ENCODE peak calls at places on chromosomes 13 and 19, in six cellular contexts. G is HCT116, R is BE2C, F is thoracic aorta, Q is tibial artery, L is breast epithelium. A is an unnamed sample.
A peak's percentile ranks its signal among the peaks of the same experiment; 100 is the strongest.

GRCh38 chr13:44112700-44113329 is 233.1 kb downstream of the LACC1 start:
- DNase-seq in G (no peak), R (no peak), F (no peak), Q (no peak), L (no peak), A (no peak)

GRCh38 chr13:34587586-34587985 is 354.5 kb upstream of the NBEA start:
- DNase-seq in G (no peak), R (no peak), F (no peak), Q (no peak), L (no peak), A (no peak)

GRCh38 chr13:105442941-105443340 is 1092.5 kb downstream of the EFNB2 start:
- DNase-seq in G (peak; percentile 87), R (no peak), F (no peak), Q (no peak), L (no peak), A (no peak)

GRCh38 chr19:15464394-15465385 is at the start of gene RASAL3:
- DNase-seq in G (no peak), R (no peak), F (no peak), Q (no peak), L (no peak), A (no peak)

GRCh38 chr13:41608779-41609178 is 151.4 kb downstream of the RGCC start:
- DNase-seq in G (no peak), R (no peak), F (no peak), Q (no peak), L (no peak), A (no peak)

GRCh38 chr13:111552891-111553637 is 232.6 kb downstream of the TEX29 start:
- DNase-seq in G (no peak), R (no peak), F (no peak), Q (no peak), L (no peak), A (no peak)

GRCh38 chr19:7742575-7742974 is 4.8 kb downstream of the CD209 start:
- DNase-seq in G (no peak), R (no peak), F (no peak), Q (no peak), L (no peak), A (no peak)

GRCh38 chr19:17541184-17541759 is 14.2 kb upstream of the COLGALT1 start:
- DNase-seq in G (no peak), R (no peak), F (no peak), Q (no peak), L (no peak), A (no peak)

GRCh38 chr19:32318884-32319520 is 26.4 kb upstream of the ZNF507 start:
- DNase-seq in G (peak; percentile 8), R (no peak), F (no peak), Q (no peak), L (no peak), A (no peak)

GRCh38 chr13:52651880-52652169 is 811 bp upstream of the SUGT1 start:
- DNase-seq in G (no peak), R (no peak), F (no peak), Q (no peak), L (no peak), A (no peak)

GRCh38 chr19:55686311-55687050 is 11.5 kb downstream of the EPN1 start:
- DNase-seq in G (no peak), R (no peak), F (no peak), Q (no peak), L (no peak), A (no peak)

GRCh38 chr13:95298971-95299627 is 2.2 kb downstream of the ABCC4 start:
- DNase-seq in G (peak; percentile 36), R (no peak), F (no peak), Q (no peak), L (no peak), A (no peak)

GRCh38 chr19:16566161-16566560 is 6.1 kb downstream of the SLC35E1 start:
- DNase-seq in G (no peak), R (no peak), F (no peak), Q (no peak), L (no peak), A (no peak)

GRCh38 chr19:4694211-4694987 is 24.3 kb upstream of the MYDGF start:
- DNase-seq in G (peak; percentile 93), R (peak; percentile 44), F (no peak), Q (no peak), L (peak; percentile 93), A (peak; percentile 66)

GRCh38 chr13:99151516-99151915 is 49.1 kb upstream of the UBAC2 start:
- DNase-seq in G (peak; percentile 23), R (no peak), F (no peak), Q (no peak), L (no peak), A (no peak)

GRCh38 chr19:50580240-50580639 is 12.0 kb upstream of the LRRC4B start:
- DNase-seq in G (no peak), R (no peak), F (no peak), Q (no peak), L (no peak), A (no peak)

GRCh38 chr19:2555422-2556220 is 79.7 kb downstream of the GADD45B start:
- DNase-seq in G (no peak), R (no peak), F (no peak), Q (peak; percentile 59), L (no peak), A (no peak)

GRCh38 chr19:2551864-2552185 is 75.9 kb downstream of the GADD45B start:
- DNase-seq in G (no peak), R (no peak), F (no peak), Q (no peak), L (no peak), A (no peak)

GRCh38 chr19:2554856-2555255 is 78.9 kb downstream of the GADD45B start:
- DNase-seq in G (peak; percentile 56), R (no peak), F (no peak), Q (peak; percentile 70), L (no peak), A (no peak)

GRCh38 chr19:2552859-2553258 is 76.9 kb downstream of the GADD45B start:
- DNase-seq in G (no peak), R (no peak), F (no peak), Q (no peak), L (no peak), A (no peak)

GRCh38 chr19:2553510-2553909 is 77.6 kb downstream of the GADD45B start:
- DNase-seq in G (no peak), R (no peak), F (no peak), Q (no peak), L (no peak), A (no peak)
- H3K4me1 ChIP-seq in G (peaks cover 28% of the 10 kb centered on the region), R (no peaks in the 10 kb centered on the region), F (peaks cover 15% of the 10 kb centered on the region), Q (peaks cover 5% of the 10 kb centered on the region), L (no peaks in the 10 kb centered on the region), A (peaks cover 28% of the 10 kb centered on the region)

GRCh38 chr19:21843081-21843480 is 7.1 kb upstream of the ZNF43 start:
- DNase-seq in G (no peak), R (no peak), F (no peak), Q (no peak), L (no peak), A (no peak)
- H3K36me3 ChIP-seq in G (no peaks in the 10 kb centered on the region), R (peaks cover 80% of the 10 kb centered on the region), F (peaks cover 17% of the 10 kb centered on the region), Q (peaks cover 37% of the 10 kb centered on the region), L (no peaks in the 10 kb centered on the region), A (peaks cover 15% of the 10 kb centered on the region)

DNA sequence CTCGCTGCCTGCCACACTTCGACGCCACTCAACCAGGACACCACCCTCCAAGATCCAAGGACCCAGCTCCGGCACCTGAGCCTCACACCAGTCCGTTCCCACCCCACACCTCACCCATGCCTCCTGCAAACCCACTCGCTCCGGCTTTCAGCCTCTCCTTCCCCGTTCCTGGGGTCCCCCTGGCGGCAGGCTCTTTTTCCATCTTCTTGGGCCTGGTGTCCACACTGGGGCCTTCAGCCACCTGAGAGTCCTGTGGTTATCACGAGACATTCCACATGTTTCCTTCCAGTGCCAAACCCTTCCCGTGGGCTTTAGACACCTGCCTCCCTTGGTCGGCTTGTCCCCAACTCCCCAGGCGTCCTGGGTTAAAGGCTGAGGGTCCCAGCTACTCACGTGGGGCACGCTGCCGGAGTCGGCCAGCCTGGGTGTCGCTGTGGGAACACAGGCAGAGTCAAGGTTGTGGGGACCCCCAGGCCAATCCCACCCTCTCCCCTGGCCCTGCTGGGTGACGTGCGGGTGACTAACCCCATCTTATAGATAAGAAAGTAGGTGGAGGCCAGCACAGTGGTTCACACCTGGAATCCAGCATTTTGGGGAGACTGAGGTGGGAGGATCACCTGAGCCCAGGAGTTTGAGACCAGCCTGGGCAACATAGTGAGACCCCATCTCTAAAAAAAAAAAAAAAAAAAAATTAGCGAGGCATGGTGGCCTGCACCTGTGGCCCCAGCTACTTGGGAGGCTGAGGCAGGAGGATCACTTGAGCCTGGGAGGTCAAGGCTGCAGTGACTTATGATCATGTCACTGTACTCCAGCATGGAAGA is 2.0 kb downstream of the JSRP1 start:
- DNase-seq in G (no peak), R (no peak), F (no peak), Q (no peak), L (no peak), A (no peak)
- H3K4me1 ChIP-seq in G (no peaks in the 10 kb centered on the region), R (no peaks in the 10 kb centered on the region), F (peaks cover 39% of the 10 kb centered on the region), Q (peaks cover 34% of the 10 kb centered on the region), L (peaks cover 6% of the 10 kb centered on the region), A (peaks cover 8% of the 10 kb centered on the region)

DNA sequence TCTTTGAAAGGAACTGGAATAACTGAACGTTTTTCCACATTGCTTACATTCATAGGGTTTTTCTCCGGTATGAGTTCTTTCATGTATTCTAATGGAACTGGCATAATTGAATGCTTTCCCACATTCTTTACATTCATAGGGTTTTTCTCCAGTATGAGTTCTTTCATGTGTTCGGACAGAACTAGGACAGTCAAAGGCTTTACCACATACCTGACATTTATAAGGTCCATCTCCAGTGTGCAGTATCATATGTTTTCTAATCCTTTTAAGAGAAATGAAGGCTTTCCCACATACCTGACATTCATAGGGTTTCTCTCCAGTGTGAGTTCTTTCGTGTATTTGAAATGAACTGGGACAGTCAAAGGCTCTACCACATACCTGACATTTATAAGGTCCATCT is 24.7 kb downstream of the ZNF564 start:
- DNase-seq in G (no peak), R (no peak), F (no peak), Q (no peak), L (no peak), A (no peak)
- H3K36me3 ChIP-seq in G (peaks cover 27% of the 10 kb centered on the region), R (peaks cover 37% of the 10 kb centered on the region), F (peaks cover 64% of the 10 kb centered on the region), Q (peaks cover 89% of the 10 kb centered on the region), L (peaks cover 24% of the 10 kb centered on the region), A (peaks cover 64% of the 10 kb centered on the region)

GRCh38 chr19:39953915-39954314 is 17.1 kb upstream of the PSMC4 start:
- DNase-seq in G (no peak), R (no peak), F (no peak), Q (no peak), L (no peak), A (no peak)
- H3K4me1 ChIP-seq in G (no peaks in the 10 kb centered on the region), R (no peaks in the 10 kb centered on the region), F (no peaks in the 10 kb centered on the region), Q (no peaks in the 10 kb centered on the region), L (no peaks in the 10 kb centered on the region), A (no peaks in the 10 kb centered on the region)

GRCh38 chr19:42293539-42293938 is 8.4 kb upstream of the PRR19 start:
- DNase-seq in G (no peak), R (no peak), F (no peak), Q (no peak), L (no peak), A (no peak)
- H3K36me3 ChIP-seq in G (peaks cover 16% of the 10 kb centered on the region), R (peaks cover 69% of the 10 kb centered on the region), F (peaks cover 57% of the 10 kb centered on the region), Q (peaks cover 66% of the 10 kb centered on the region), L (no peaks in the 10 kb centered on the region), A (peaks cover 48% of the 10 kb centered on the region)

DNA sequence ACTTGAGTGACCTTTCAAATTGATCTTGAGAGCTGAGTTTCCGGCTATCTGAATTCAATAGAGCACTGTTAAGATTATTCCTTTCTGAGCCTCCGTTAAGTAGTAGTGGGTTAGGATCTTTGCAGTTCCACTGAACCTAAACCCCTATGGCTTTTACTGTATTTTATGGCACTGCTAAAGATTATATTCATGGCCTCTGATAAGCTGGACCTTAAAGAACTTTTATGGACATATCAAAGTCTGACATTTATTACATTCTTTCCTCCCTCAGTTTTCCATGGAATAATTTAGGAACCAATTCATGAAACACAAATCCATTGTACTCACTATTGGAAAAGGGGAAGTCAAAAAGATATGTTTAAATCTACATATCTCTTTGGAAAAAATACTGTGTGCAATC is 398.2 kb downstream of the TDRD3 start:
- DNase-seq in G (no peak), R (no peak), F (no peak), Q (no peak), L (no peak), A (no peak)
- H3K4me1 ChIP-seq in G (no peaks in the 10 kb centered on the region), R (no peaks in the 10 kb centered on the region), F (no peaks in the 10 kb centered on the region), Q (no peaks in the 10 kb centered on the region), L (no peaks in the 10 kb centered on the region), A (no peaks in the 10 kb centered on the region)

GRCh38 chr19:49094505-49095482 is 9.5 kb downstream of the SNRNP70 start:
- DNase-seq in G (no peak), R (no peak), F (no peak), Q (no peak), L (no peak), A (peak; percentile 73)
- H3K36me3 ChIP-seq in G (peaks cover 78% of the 10 kb centered on the region), R (peaks cover 89% of the 10 kb centered on the region), F (peaks cover 71% of the 10 kb centered on the region), Q (peaks cover 79% of the 10 kb centered on the region), L (no peaks in the 10 kb centered on the region), A (peaks cover 51% of the 10 kb centered on the region)